ENCODE peak calls at places on chromosomes 5 and 9, in five cellular contexts. One of them, this sample, is unnamed.

GRCh38 chr5:76391014-76391413 is 12.1 kb upstream of the IQGAP2 start:
- DNase-seq in HepG2: no peak
- DNase-seq in H1: no peak
- DNase-seq in NT2/D1: no peak
- DNase-seq in GM12878: no peak
- DNase-seq in this sample: no peak

GRCh38 chr5:115584501-115584900 is 17.8 kb downstream of the TICAM2 start:
- DNase-seq in NT2/D1: no peak
- DNase-seq in HepG2: no peak
- DNase-seq in H1: no peak
- DNase-seq in GM12878: no peak
- DNase-seq in this sample: no peak

GRCh38 chr5:135487839-135488514 is 35.8 kb upstream of the TIFAB start:
- DNase-seq in H1: no peak
- DNase-seq in NT2/D1: no peak
- DNase-seq in HepG2: no peak
- DNase-seq in GM12878: no peak
- DNase-seq in this sample: no peak

GRCh38 chr9:130333041-130334040 is 67.8 kb downstream of the HMCN2 start:
- DNase-seq in NT2/D1: no peak
- DNase-seq in H1: no peak
- DNase-seq in HepG2: no peak
- DNase-seq in GM12878: no peak
- DNase-seq in this sample: no peak

GRCh38 chr5:9398227-9398626 is 147.6 kb downstream of the SEMA5A start:
- DNase-seq in NT2/D1: no peak
- DNase-seq in H1: no peak
- DNase-seq in GM12878: no peak
- DNase-seq in HepG2: no peak
- DNase-seq in this sample: no peak

GRCh38 chr9:129139233-129139992 is 28.2 kb downstream of the PTPA start:
- DNase-seq in NT2/D1: peak; percentile 77
- DNase-seq in H1: peak; percentile 86
- DNase-seq in HepG2: peak; percentile 77
- DNase-seq in GM12878: peak; percentile 62
- DNase-seq in this sample: peak; percentile 81

GRCh38 chr9:131997779-131998178 is 81.9 kb downstream of the MED27 start:
- DNase-seq in HepG2: no peak
- DNase-seq in H1: no peak
- DNase-seq in GM12878: no peak
- DNase-seq in NT2/D1: no peak
- DNase-seq in this sample: no peak

GRCh38 chr9:87891754-87892153 is 9.1 kb downstream of the SPATA31E1 start:
- DNase-seq in GM12878: no peak
- DNase-seq in NT2/D1: no peak
- DNase-seq in H1: no peak
- DNase-seq in HepG2: no peak
- DNase-seq in this sample: no peak

GRCh38 chr5:143376195-143376772 is 27.2 kb downstream of the NR3C1 start:
- DNase-seq in NT2/D1: no peak
- DNase-seq in HepG2: no peak
- DNase-seq in GM12878: no peak
- DNase-seq in H1: no peak
- DNase-seq in this sample: no peak

GRCh38 chr5:36422957-36423356 is 121.3 kb upstream of the RANBP3L start:
- DNase-seq in NT2/D1: no peak
- DNase-seq in HepG2: no peak
- DNase-seq in H1: no peak
- DNase-seq in GM12878: no peak
- DNase-seq in this sample: no peak

GRCh38 chr5:96661841-96662724 is at the start of gene CAST:
- DNase-seq in HepG2: peak; percentile 84
- DNase-seq in H1: peak; percentile 87
- DNase-seq in GM12878: peak; percentile 73
- DNase-seq in NT2/D1: no peak
- DNase-seq in this sample: peak; percentile 62

GRCh38 chr5:65577141-65577540 is 14.0 kb downstream of the PPWD1 start:
- DNase-seq in NT2/D1: no peak
- DNase-seq in HepG2: no peak
- DNase-seq in GM12878: no peak
- DNase-seq in H1: no peak
- DNase-seq in this sample: no peak

GRCh38 chr9:72462340-72462739 is 59.1 kb upstream of the TMC1 start:
- DNase-seq in NT2/D1: no peak
- DNase-seq in H1: no peak
- DNase-seq in GM12878: no peak
- DNase-seq in HepG2: no peak
- DNase-seq in this sample: no peak

GRCh38 chr5:39131210-39132127 is 57.3 kb upstream of the RICTOR start:
- DNase-seq in HepG2: no peak
- DNase-seq in NT2/D1: no peak
- DNase-seq in H1: no peak
- DNase-seq in GM12878: no peak
- DNase-seq in this sample: no peak

GRCh38 chr5:34038430-34038829 is 4.6 kb downstream of the C1QTNF3 start:
- DNase-seq in GM12878: no peak
- DNase-seq in HepG2: no peak
- DNase-seq in NT2/D1: peak; percentile 16
- DNase-seq in H1: no peak
- DNase-seq in this sample: no peak

GRCh38 chr9:136345281-136346156 is 18.0 kb downstream of the DNLZ start:
- DNase-seq in H1: peak; percentile 82
- DNase-seq in HepG2: peak; percentile 70
- DNase-seq in NT2/D1: no peak
- DNase-seq in GM12878: no peak
- DNase-seq in this sample: no peak

GRCh38 chr5:179228341-179229121 is 116.7 kb downstream of the ADAMTS2 start:
- DNase-seq in NT2/D1: no peak
- DNase-seq in HepG2: no peak
- DNase-seq in GM12878: no peak
- DNase-seq in H1: no peak
- DNase-seq in this sample: no peak

GRCh38 chr5:155299342-155300006 is 285.9 kb downstream of the KIF4B start:
- DNase-seq in HepG2: no peak
- DNase-seq in NT2/D1: no peak
- DNase-seq in GM12878: no peak
- DNase-seq in H1: no peak
- DNase-seq in this sample: no peak

GRCh38 chr5:119360905-119361605 is 5.2 kb downstream of the TNFAIP8 start:
- DNase-seq in HepG2: no peak
- DNase-seq in H1: no peak
- DNase-seq in NT2/D1: no peak
- DNase-seq in GM12878: no peak
- DNase-seq in this sample: no peak

GRCh38 chr9:131804826-131805225 is 65.0 kb upstream of the RAPGEF1 start:
- DNase-seq in HepG2: no peak
- DNase-seq in H1: no peak
- DNase-seq in NT2/D1: no peak
- DNase-seq in GM12878: no peak
- DNase-seq in this sample: no peak

GRCh38 chr9:137969008-137969407 is 91.4 kb downstream of the CACNA1B start:
- DNase-seq in NT2/D1: no peak
- DNase-seq in HepG2: no peak
- DNase-seq in H1: no peak
- DNase-seq in GM12878: no peak
- DNase-seq in this sample: no peak

GRCh38 chr5:35859101-35859661 is 2.5 kb downstream of the IL7R start:
- DNase-seq in HepG2: no peak
- DNase-seq in H1: no peak
- DNase-seq in NT2/D1: no peak
- DNase-seq in GM12878: no peak
- DNase-seq in this sample: no peak

GRCh38 chr5:177496111-177497010 is 1.0 kb downstream of the PDLIM7 start:
- DNase-seq in NT2/D1: peak; percentile 85
- DNase-seq in H1: peak; percentile 83
- DNase-seq in HepG2: peak; percentile 85
- DNase-seq in GM12878: no peak
- DNase-seq in this sample: peak; percentile 91

GRCh38 chr5:82975812-82976211 is 101.4 kb downstream of the TMEM167A start:
- DNase-seq in NT2/D1: no peak
- DNase-seq in H1: no peak
- DNase-seq in GM12878: no peak
- DNase-seq in HepG2: peak; percentile 37
- DNase-seq in this sample: no peak

GRCh38 chr5:130978475-130978874 is 186.6 kb downstream of the HINT1 start:
- DNase-seq in HepG2: no peak
- DNase-seq in GM12878: no peak
- DNase-seq in H1: no peak
- DNase-seq in NT2/D1: no peak
- DNase-seq in this sample: no peak

GRCh38 chr5:146877178-146877681 is 1.3 kb downstream of the PPP2R2B start:
- DNase-seq in GM12878: no peak
- DNase-seq in NT2/D1: no peak
- DNase-seq in HepG2: no peak
- DNase-seq in H1: no peak
- DNase-seq in this sample: no peak

GRCh38 chr5:164013077-164013670 is 507.8 kb downstream of the MAT2B start:
- DNase-seq in H1: peak; percentile 77
- DNase-seq in NT2/D1: peak; percentile 52
- DNase-seq in HepG2: peak; percentile 45
- DNase-seq in GM12878: peak; percentile 19
- DNase-seq in this sample: peak; percentile 60

GRCh38 chr9:21871256-21871975 is 69.0 kb downstream of the MTAP start:
- DNase-seq in GM12878: no peak
- DNase-seq in HepG2: no peak
- DNase-seq in H1: no peak
- DNase-seq in NT2/D1: no peak
- DNase-seq in this sample: no peak

GRCh38 chr5:139642213-139642612 is 5.9 kb upstream of the CXXC5 start:
- DNase-seq in H1: no peak
- DNase-seq in NT2/D1: no peak
- DNase-seq in HepG2: no peak
- DNase-seq in GM12878: no peak
- DNase-seq in this sample: no peak

GRCh38 chr5:139641116-139642080 is 6.8 kb upstream of the CXXC5 start:
- DNase-seq in NT2/D1: no peak
- DNase-seq in GM12878: no peak
- DNase-seq in HepG2: no peak
- DNase-seq in H1: peak; percentile 50
- DNase-seq in this sample: no peak

GRCh38 chr5:139639619-139640431 is 8.3 kb upstream of the CXXC5 start:
- DNase-seq in NT2/D1: no peak
- DNase-seq in H1: peak; percentile 48
- DNase-seq in GM12878: no peak
- DNase-seq in HepG2: no peak
- DNase-seq in this sample: no peak

GRCh38 chr5:139638736-139639618 is 9.2 kb upstream of the CXXC5 start:
- DNase-seq in NT2/D1: no peak
- DNase-seq in GM12878: no peak
- DNase-seq in HepG2: no peak
- DNase-seq in H1: peak; percentile 43
- DNase-seq in this sample: no peak

GRCh38 chr5:139640432-139641115 is 7.6 kb upstream of the CXXC5 start:
- DNase-seq in HepG2: no peak
- DNase-seq in GM12878: no peak
- DNase-seq in NT2/D1: no peak
- DNase-seq in H1: peak; percentile 58
- DNase-seq in this sample: no peak
- TF ChIP-seq SUZ12 in HepG2: no peak
- TF ChIP-seq SUZ12 in GM12878: no peak
- TF ChIP-seq SUZ12 in NT2/D1: no peak
- TF ChIP-seq SUZ12 in H1: no peak
- TF ChIP-seq SUZ12 in this sample: no peak

DNA sequence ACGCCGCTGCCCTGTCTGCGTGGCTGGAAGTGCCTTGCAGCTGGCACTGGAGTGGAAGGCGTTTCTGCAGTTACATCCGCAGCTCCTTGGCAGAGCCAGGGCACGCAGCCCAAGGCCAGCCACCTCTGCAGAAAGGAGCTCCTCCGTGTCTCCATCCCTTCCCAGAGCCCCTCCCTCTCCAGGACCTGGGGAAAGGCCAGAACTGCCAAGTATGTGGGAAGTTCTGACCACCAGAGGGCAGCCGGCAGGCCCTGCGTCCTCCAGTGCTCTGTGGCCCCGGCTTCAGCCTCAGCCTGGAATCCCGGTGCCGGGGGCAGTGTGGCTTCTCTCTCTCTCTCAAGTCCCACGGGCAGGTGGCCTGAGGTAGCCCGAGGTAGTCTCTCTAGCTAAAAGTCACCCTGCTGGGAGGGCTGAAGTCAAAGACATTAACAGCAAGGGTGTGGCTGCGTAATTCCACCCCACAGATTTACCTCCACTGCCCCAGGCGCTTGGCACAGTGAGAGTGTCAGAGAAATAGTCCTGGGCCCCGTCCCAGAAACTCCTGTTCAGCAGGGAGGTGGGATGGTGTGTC is 101.7 kb upstream of the FCN2 start:
- DNase-seq in NT2/D1: peak; percentile 82
- DNase-seq in GM12878: no peak
- DNase-seq in H1: peak; percentile 84
- DNase-seq in HepG2: peak; percentile 48
- DNase-seq in this sample: peak; percentile 73
- TF ChIP-seq SUZ12 in NT2/D1: no peak
- TF ChIP-seq SUZ12 in GM12878: no peak
- TF ChIP-seq SUZ12 in H1: no peak
- TF ChIP-seq SUZ12 in HepG2: no peak
- TF ChIP-seq SUZ12 in this sample: no peak

GRCh38 chr5:44536650-44537260 is 147.5 kb upstream of the FGF10 start:
- DNase-seq in GM12878: no peak
- DNase-seq in HepG2: peak; percentile 25
- DNase-seq in H1: peak; percentile 65
- DNase-seq in NT2/D1: peak; percentile 22
- DNase-seq in this sample: peak; percentile 10

DNA sequence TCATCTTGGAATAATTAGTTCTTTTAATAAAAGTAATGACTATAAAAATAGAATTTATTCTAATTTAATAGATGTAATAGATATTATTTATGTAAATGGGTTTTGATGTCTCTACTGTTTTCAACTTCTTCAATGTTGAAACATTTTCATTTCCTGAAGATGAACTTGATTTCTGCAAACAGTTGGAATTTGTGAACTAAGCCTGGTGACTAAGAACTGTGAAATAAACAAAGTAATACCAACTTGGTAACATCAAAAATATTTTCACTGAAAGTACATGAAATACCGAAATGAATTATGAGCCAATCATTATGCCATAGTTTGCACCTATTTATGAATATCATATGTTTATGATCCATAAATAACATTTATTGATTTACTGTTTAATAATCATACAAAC is 143.8 kb upstream of the FGF10 start:
- DNase-seq in HepG2: no peak
- DNase-seq in GM12878: no peak
- DNase-seq in H1: no peak
- DNase-seq in NT2/D1: no peak
- DNase-seq in this sample: no peak
- TF ChIP-seq SUZ12 in HepG2: no peak
- TF ChIP-seq SUZ12 in GM12878: no peak
- TF ChIP-seq SUZ12 in H1: no peak
- TF ChIP-seq SUZ12 in NT2/D1: no peak
- TF ChIP-seq SUZ12 in this sample: no peak

DNA sequence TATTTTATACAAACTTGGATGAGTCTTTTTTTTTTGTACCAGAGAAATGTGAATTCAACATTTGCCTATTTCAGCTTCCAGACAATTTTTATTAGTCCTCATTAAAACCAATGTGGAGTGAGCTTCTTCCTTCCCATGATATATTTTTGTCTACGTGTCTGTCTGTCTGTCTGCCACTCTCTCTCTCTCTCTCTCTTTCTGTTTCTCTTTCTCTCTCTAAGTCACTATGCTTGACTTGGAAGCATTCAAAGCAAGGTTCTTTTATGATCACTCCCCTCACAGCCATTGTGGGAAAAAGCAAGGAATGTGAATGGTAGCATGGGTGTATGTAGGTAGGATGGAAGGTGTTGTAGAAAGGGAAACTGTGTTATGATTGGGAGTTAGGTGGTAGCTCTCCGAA is 80.2 kb downstream of the SNCAIP start:
- DNase-seq in HepG2: no peak
- DNase-seq in NT2/D1: no peak
- DNase-seq in H1: no peak
- DNase-seq in GM12878: no peak
- DNase-seq in this sample: no peak
- TF ChIP-seq SUZ12 in HepG2: no peak
- TF ChIP-seq SUZ12 in NT2/D1: no peak
- TF ChIP-seq SUZ12 in H1: no peak
- TF ChIP-seq SUZ12 in GM12878: no peak
- TF ChIP-seq SUZ12 in this sample: no peak

This sample was measured in HEK293T.